ENCODE peak calls at places on chromosome 3, in seven cellular contexts. S is mammary epithelial cell, A is neural progenitor cell, C is PC-3, G is GM23248, H is H1, T is fibroblast of lung. D is an unnamed sample. For H3K79me2 and H3K9me3, the result is how much of the 10 kb centered on the place peaks cover.

GRCh38 chr3:128201158-128201755 is 48.0 kb downstream of the EEFSEC start:
- DNase-seq in S (peak), T (peak), G (peak), A (no peak), H (no peak), C (no peak), D (peak)

GRCh38 chr3:49158108-49158709 is 7.9 kb downstream of the CCDC71 start:
- DNase-seq in T (no peak), C (peak), H (peak), G (peak), S (no peak), A (peak), D (no peak)

GRCh38 chr3:58630081-58630709 is 36.4 kb downstream of the FAM3D start:
- DNase-seq in S (peak), T (peak), C (peak), A (peak), H (peak), G (peak), D (peak)

GRCh38 chr3:164465172-164465571 is 613.1 kb downstream of the SI start:
- DNase-seq in S (no peak), A (no peak), C (peak), G (peak), T (peak), H (no peak), D (peak)

GRCh38 chr3:190552021-190552420 is 38.1 kb downstream of the IL1RAP start:
- DNase-seq in S (no peak), A (no peak), H (no peak), T (no peak), G (no peak), C (no peak), D (no peak)

GRCh38 chr3:153768559-153769469 is 352.4 kb upstream of the ARHGEF26 start:
- DNase-seq in H (peak), S (peak), T (peak), C (peak), G (peak), A (peak), D (peak)

GRCh38 chr3:122310361-122310760 is 14.7 kb upstream of the CSTA start:
- DNase-seq in S (peak), G (no peak), C (peak), H (no peak), T (no peak), A (no peak), D (no peak)

GRCh38 chr3:127679534-127680145 is 6.9 kb downstream of the ABTB1 start:
- DNase-seq in S (no peak), C (no peak), H (peak), G (no peak), T (no peak), A (peak), D (no peak)

GRCh38 chr3:195204360-195205166 is 66.4 kb downstream of the XXYLT1 start:
- DNase-seq in A (no peak), H (no peak), T (peak), S (no peak), G (peak), C (no peak), D (peak)

GRCh38 chr3:156341831-156342416 is 213.0 kb downstream of the SSR3 start:
- DNase-seq in G (no peak), C (no peak), T (no peak), H (no peak), S (no peak), A (no peak), D (no peak)

GRCh38 chr3:114659109-114660081 is 365.6 kb downstream of the TIGIT start:
- DNase-seq in S (no peak), T (no peak), G (peak), C (no peak), H (no peak), A (peak), D (no peak)

GRCh38 chr3:46194868-46195553 is 13.1 kb downstream of the CCR1 start:
- DNase-seq in A (no peak), T (no peak), G (no peak), H (no peak), C (peak), S (peak), D (no peak)

GRCh38 chr3:172513488-172513887 is 9.7 kb downstream of the TNFSF10 start:
- DNase-seq in C (no peak), G (no peak), A (no peak), S (no peak), H (no peak), T (peak), D (peak)

GRCh38 chr3:22117751-22118346 is 366.8 kb upstream of the ZNF385D start:
- DNase-seq in T (peak), H (no peak), A (peak), C (peak), G (peak), S (peak), D (peak)

GRCh38 chr3:46719044-46719565 is 1.4 kb upstream of the PRSS50 start:
- DNase-seq in A (no peak), S (no peak), H (peak), C (no peak), T (no peak), G (no peak), D (no peak)

GRCh38 chr3:42055291-42055690 is 35.9 kb upstream of the TRAK1 start:
- DNase-seq in H (no peak), A (no peak), G (peak), C (peak), S (peak), T (peak), D (peak)

GRCh38 chr3:40996827-40997710 is 202.2 kb upstream of the CTNNB1 start:
- DNase-seq in G (no peak), H (no peak), C (no peak), S (no peak), T (no peak), A (peak), D (no peak)

GRCh38 chr3:33001889-33002288 is 50.4 kb downstream of the CCR4 start:
- DNase-seq in A (no peak), C (no peak), S (no peak), H (no peak), G (no peak), T (peak), D (no peak)

GRCh38 chr3:193795062-193795690 is 202.2 kb downstream of the OPA1 start:
- DNase-seq in T (peak), H (no peak), C (no peak), S (no peak), A (no peak), G (peak), D (peak)

GRCh38 chr3:195847061-195847950 is 35.6 kb upstream of the MUC4 start:
- DNase-seq in G (peak), A (no peak), S (no peak), T (peak), H (no peak), C (peak), D (peak)

GRCh38 chr3:192514081-192514753 is 213.1 kb downstream of the FGF12 start:
- DNase-seq in A (peak), S (peak), C (peak), H (peak), T (peak), G (peak), D (peak)

GRCh38 chr3:106635271-106635670 is 742.0 kb upstream of the CCDC54 start:
- DNase-seq in A (no peak), T (peak), H (no peak), C (peak), S (peak), G (peak), D (peak)

GRCh38 chr3:56930706-56931105 is 129.0 kb upstream of the ARHGEF3 start:
- DNase-seq in G (peak), T (peak), S (peak), C (peak), H (no peak), A (no peak), D (peak)

GRCh38 chr3:78666458-78666800 is 1101.4 kb downstream of the ROBO1 start:
- DNase-seq in S (peak), C (peak), T (peak), G (peak), A (no peak), H (no peak), D (peak)

GRCh38 chr3:101926594-101927105 is 77.3 kb downstream of the NFKBIZ start:
- DNase-seq in C (peak), G (peak), S (peak), H (no peak), A (no peak), T (peak), D (peak)

GRCh38 chr3:12175844-12176453 is 17.2 kb upstream of the TIMP4 start:
- DNase-seq in A (peak), G (peak), C (peak), T (peak), H (peak), S (no peak), D (no peak)

GRCh38 chr3:185325946-185326791 is 36.8 kb upstream of the MAP3K13 start:
- DNase-seq in C (no peak), G (no peak), H (no peak), S (no peak), T (no peak), A (no peak), D (no peak)

GRCh38 chr3:13782501-13782900 is 97.4 kb downstream of the WNT7A start:
- DNase-seq in G (peak), S (no peak), H (no peak), A (no peak), C (no peak), T (no peak), D (no peak)

GRCh38 chr3:17795733-17796132 is 53.3 kb upstream of the TBC1D5 start:
- DNase-seq in T (peak), A (no peak), H (no peak), C (peak), G (peak), S (peak), D (peak)

GRCh38 chr3:37029111-37029510 is 35.8 kb downstream of the MLH1 start:
- DNase-seq in C (no peak), H (no peak), A (no peak), G (no peak), S (no peak), T (no peak), D (no peak)

GRCh38 chr3:185637388-185637787 is 51.3 kb downstream of the SENP2 start:
- DNase-seq in T (no peak), A (no peak), H (no peak), S (no peak), G (no peak), C (no peak), D (no peak)

GRCh38 chr3:115523467-115523866 is 99.8 kb upstream of the GAP43 start:
- DNase-seq in S (no peak), A (no peak), T (no peak), C (no peak), G (no peak), H (no peak), D (no peak)

GRCh38 chr3:37243811-37244748 is 69.7 kb upstream of the LRRFIP2 start:
- DNase-seq in H (peak), G (peak), S (peak), T (peak), C (peak), A (peak), D (peak)

GRCh38 chr3:153974614-153975013 is 146.6 kb upstream of the ARHGEF26 start:
- DNase-seq in C (peak), S (no peak), G (no peak), A (no peak), T (no peak), H (no peak), D (no peak)

GRCh38 chr3:181880339-181880738 is 168.6 kb downstream of the SOX2 start:
- DNase-seq in S (no peak), C (no peak), H (no peak), T (no peak), G (no peak), A (peak), D (no peak)

GRCh38 chr3:197249542-197249941 is 48.9 kb downstream of the DLG1 start:
- DNase-seq in T (no peak), G (peak), C (no peak), H (no peak), A (no peak), S (no peak), D (no peak)
- H3K79me2 ChIP-seq in T (under half), G (half or more), C (half or more), H (half or more), A (half or more), S (half or more), D (half or more)

GRCh38 chr3:123388811-123389210 is 60.1 kb downstream of the ADCY5 start:
- DNase-seq in G (no peak), C (no peak), H (no peak), T (no peak), S (no peak), A (no peak), D (no peak)
- H3K9ac ChIP-seq in G (no peak), C (no peak), H (no peak), T (no peak), S (no peak), A (no peak), D (no peak)

GRCh38 chr3:177657243-177657642 is 460.0 kb upstream of the TBL1XR1 start:
- DNase-seq in A (no peak), H (no peak), S (peak), T (no peak), C (no peak), G (no peak), D (no peak)
- H3K9me3 ChIP-seq in A (under half), H (under half), S (under half), T (under half), C (under half), G (under half), D (under half)

DNA sequence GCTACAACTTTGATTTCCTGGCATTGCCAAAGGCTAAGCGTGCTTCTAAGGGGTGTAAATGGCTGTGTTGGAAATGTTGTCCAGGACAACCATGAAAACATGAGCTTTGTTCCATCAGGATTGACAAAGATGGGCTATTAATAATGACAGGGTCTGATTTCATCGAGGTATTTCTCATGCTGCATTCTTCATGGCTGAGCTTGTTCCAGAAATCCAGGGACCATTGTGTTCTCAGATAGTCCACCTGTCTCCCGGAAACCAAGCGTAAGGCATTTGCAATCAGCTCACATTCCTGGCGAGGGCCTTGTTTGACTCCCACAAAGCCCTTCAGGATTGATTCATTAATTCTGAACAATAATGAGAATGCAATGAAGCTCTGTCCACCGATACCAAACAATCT is 111.3 kb downstream of the CD47 start:
- DNase-seq in A (peak), G (no peak), T (no peak), C (no peak), S (no peak), H (no peak), D (no peak)
- H3K79me2 ChIP-seq in A (under half), G (under half), T (under half), C (under half), S (under half), H (under half), D (under half)

DNA sequence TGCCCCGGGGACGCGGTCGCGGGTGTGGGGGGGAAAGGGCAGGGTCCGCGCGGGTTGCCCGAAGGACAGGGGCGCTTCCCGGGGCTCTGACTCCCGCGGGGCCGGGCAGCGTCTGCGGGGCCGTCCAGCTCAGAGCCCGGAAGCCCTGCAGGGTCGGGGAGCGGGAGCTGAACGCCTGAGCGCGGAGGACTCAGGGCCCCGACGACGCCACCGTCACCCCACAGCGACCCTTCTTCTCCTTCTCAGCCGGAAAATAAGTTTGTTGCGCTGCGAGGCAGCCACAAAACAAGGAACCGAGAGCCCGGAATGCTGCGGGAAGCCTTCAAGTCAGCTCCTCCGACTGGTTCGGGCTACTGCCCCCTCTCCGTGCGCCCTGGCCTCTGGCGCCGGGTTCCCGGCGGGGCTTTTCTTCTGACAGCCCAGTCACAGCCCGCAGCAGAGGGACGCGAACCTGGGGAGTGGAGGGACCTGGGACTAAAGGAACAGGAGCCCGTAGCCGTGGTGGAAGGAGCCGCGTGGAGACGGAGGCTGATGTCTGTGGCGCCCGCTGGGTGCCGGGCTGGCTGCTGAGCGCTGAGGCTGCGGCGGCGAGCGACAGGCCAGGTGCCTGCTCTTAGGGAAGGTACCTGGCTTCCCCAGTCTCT is 484 bp downstream of the CNTN4 start:
- DNase-seq in S (no peak), A (peak), T (no peak), G (peak), H (peak), C (no peak), D (no peak)
- H3K9ac ChIP-seq in S (no peak), A (no peak), T (no peak), G (no peak), H (no peak), C (no peak), D (no peak)